ENCODE peak calls at places on chromosomes 12 and 14, in nine cellular contexts. F is epithelial cell of esophagus, E is testis, U is astrocyte of the cerebellum, D is psoas muscle, P is right lobe of liver, J is NB4, X is cardiac muscle cell, O is cardiac fibroblast. T is an unnamed sample.

GRCh38 chr12:130161261-130162231 is 718 bp upstream of the FZD10 start:
- DNase-seq in F (no peak), E (peak), U (no peak), D (peak), P (peak), J (no peak), X (peak), O (no peak), T (no peak)

GRCh38 chr14:23285530-23286019 is 357 bp downstream of the HOMEZ start:
- DNase-seq in F (no peak), E (peak), U (no peak), D (no peak), P (peak), J (no peak), X (no peak), O (no peak), T (no peak)

GRCh38 chr12:49541140-49541861 is 2.5 kb downstream of the KCNH3 start:
- DNase-seq in F (no peak), E (no peak), U (no peak), D (no peak), P (no peak), J (no peak), X (no peak), O (no peak), T (no peak)

GRCh38 chr12:87814625-87815024 is 214.6 kb downstream of the C12orf50 start:
- DNase-seq in F (no peak), E (no peak), U (no peak), D (no peak), P (no peak), J (no peak), X (no peak), O (no peak), T (no peak)

GRCh38 chr12:113235976-113236375 is 14.7 kb downstream of the TPCN1 start:
- DNase-seq in F (no peak), E (no peak), U (no peak), D (no peak), P (peak), J (no peak), X (no peak), O (no peak), T (no peak)

GRCh38 chr12:97805086-97805485 is 342.5 kb downstream of the RMST start:
- DNase-seq in F (no peak), E (no peak), U (no peak), D (no peak), P (no peak), J (no peak), X (no peak), O (no peak), T (no peak)

GRCh38 chr14:99191663-99192621 is 80.1 kb downstream of the BCL11B start:
- DNase-seq in F (peak), E (peak), U (peak), D (no peak), P (peak), J (no peak), X (peak), O (peak), T (peak)

GRCh38 chr14:96162265-96162664 is 42.4 kb upstream of the BDKRB2 start:
- DNase-seq in F (no peak), E (no peak), U (no peak), D (no peak), P (no peak), J (no peak), X (no peak), O (no peak), T (no peak)

GRCh38 chr14:34623506-34623905 is 6.4 kb downstream of the SNX6 start:
- DNase-seq in F (no peak), E (no peak), U (no peak), D (no peak), P (no peak), J (no peak), X (no peak), O (no peak), T (no peak)

GRCh38 chr12:114916531-114916930 is 232.6 kb upstream of the TBX3 start:
- DNase-seq in F (no peak), E (no peak), U (no peak), D (no peak), P (no peak), J (no peak), X (no peak), O (peak), T (peak)

GRCh38 chr12:50988871-50989270 is 36.5 kb downstream of the HIGD1C start:
- DNase-seq in F (no peak), E (no peak), U (no peak), D (no peak), P (no peak), J (no peak), X (no peak), O (no peak), T (no peak)

GRCh38 chr12:128573907-128574306 is 249.9 kb downstream of the SLC15A4 start:
- DNase-seq in F (no peak), E (no peak), U (no peak), D (no peak), P (no peak), J (no peak), X (no peak), O (no peak), T (no peak)

GRCh38 chr14:34365309-34365915 is 96.6 kb downstream of the SPTSSA start:
- DNase-seq in F (no peak), E (no peak), U (no peak), D (no peak), P (no peak), J (peak), X (peak), O (peak), T (peak)

GRCh38 chr14:32934891-32935633 is 3.6 kb upstream of the NPAS3 start:
- DNase-seq in F (no peak), E (peak), U (no peak), D (no peak), P (no peak), J (no peak), X (no peak), O (no peak), T (no peak)

GRCh38 chr12:13114251-13115052 is 11.0 kb upstream of the GSG1 start:
- DNase-seq in F (no peak), E (no peak), U (no peak), D (no peak), P (no peak), J (no peak), X (peak), O (peak), T (no peak)

GRCh38 chr14:85934886-85935254 is 404.9 kb downstream of the FLRT2 start:
- DNase-seq in F (peak), E (no peak), U (no peak), D (no peak), P (no peak), J (peak), X (peak), O (no peak), T (no peak)
- H3K4me3 ChIP-seq in F (peak), E (no peak), U (no peak), D (peak), P (peak), J (peak), X (no peak), O (no peak), T (peak)

DNA sequence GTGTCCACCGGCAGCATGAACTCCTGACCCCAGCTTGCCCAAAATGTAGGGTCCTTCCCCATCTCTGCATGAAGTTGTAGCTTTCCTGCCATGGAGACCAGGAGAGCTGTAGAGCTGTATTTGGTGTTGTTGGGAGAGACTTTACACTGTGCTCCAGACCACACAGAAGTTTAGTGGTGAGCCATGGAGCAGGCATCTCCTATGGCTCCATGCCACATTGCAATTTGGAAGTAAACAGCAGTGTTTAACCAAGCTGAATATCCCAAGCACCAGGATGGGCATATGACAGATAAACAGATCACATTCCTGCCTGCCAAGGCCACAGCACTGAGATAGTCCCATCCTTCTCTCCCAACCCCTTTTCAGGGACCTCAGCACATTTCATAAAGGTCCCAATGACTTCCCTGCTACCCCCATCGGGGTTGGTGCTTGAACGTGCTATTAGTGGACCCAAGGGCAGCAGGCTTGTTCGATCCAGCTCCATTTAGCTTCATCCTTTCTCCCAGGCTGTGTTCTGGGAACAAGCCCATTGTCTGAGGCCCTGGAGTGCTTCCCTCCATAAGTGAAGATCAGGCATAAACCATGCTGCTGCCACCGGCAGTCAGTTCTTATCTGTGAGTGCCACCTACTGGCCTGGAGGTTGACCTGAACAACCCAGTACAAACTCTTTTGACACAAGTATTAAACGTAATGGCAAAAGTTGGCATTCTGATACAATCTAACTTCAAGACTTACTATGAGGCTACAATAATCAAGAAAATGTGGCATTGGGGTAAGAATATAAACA is 172.3 kb upstream of the ATXN7L3B start:
- DNase-seq in F (peak), E (peak), U (peak), D (no peak), P (no peak), J (peak), X (peak), O (peak), T (peak)
- TF ChIP-seq CTCF in F (peak), E (no peak), U (peak), D (no peak), P (peak), J (peak), X (peak), O (peak), T (peak)

GRCh38 chr12:122399592-122400373 is 22.7 kb downstream of the CLIP1 start:
- DNase-seq in F (peak), E (peak), U (peak), D (peak), P (peak), J (peak), X (peak), O (peak), T (peak)
- H3K4me3 ChIP-seq in F (peak), E (no peak), U (no peak), D (peak), P (peak), J (peak), X (peak), O (no peak), T (peak)

GRCh38 chr14:69674546-69675245 is 63.3 kb downstream of the SUSD6 start:
- DNase-seq in F (no peak), E (no peak), U (no peak), D (no peak), P (no peak), J (no peak), X (no peak), O (no peak), T (no peak)

GRCh38 chr14:69675246-69675583 is 63.8 kb downstream of the SUSD6 start:
- DNase-seq in F (no peak), E (no peak), U (no peak), D (no peak), P (no peak), J (no peak), X (no peak), O (no peak), T (no peak)

GRCh38 chr14:69672372-69672771 is 61.0 kb downstream of the SUSD6 start:
- DNase-seq in F (no peak), E (no peak), U (no peak), D (no peak), P (no peak), J (no peak), X (no peak), O (no peak), T (no peak)

GRCh38 chr14:69673099-69673498 is 61.7 kb downstream of the SUSD6 start:
- DNase-seq in F (no peak), E (no peak), U (no peak), D (no peak), P (no peak), J (no peak), X (no peak), O (no peak), T (no peak)

DNA sequence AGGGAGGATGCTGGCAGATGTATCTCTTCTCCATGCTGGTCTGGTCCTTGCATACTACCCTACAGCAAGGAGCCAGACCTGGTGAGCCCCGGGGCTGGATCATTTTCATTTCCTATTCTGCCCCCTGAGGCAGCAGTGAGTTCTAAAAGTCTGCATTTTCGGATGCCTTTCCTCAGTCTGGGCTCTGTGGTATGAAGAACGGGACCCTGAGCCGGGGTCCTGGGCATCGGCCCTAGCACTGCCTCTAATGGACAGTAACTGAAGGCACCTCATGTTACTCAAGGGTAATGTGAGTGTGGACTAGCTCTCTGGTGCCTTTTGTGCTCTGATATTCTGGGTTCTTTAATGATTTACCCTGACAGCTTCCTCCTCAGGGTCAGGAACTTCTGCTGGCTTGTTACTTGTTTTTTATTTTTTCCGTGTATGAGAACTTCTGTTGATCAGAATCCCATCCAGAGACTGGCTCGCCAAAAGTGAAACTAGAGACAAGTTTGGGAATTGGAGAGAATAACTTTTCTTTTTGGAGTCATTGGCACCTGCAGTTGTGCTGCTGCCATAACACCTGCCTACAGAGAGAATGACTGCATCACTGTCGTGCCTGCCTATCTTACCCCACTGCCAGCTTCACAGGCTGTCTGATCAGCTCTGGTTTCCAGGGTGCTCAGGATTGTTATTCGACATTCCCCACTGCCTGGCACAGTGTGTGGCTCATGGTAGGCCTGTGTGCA is 62.3 kb downstream of the SUSD6 start:
- DNase-seq in F (no peak), E (no peak), U (no peak), D (no peak), P (no peak), J (no peak), X (no peak), O (no peak), T (no peak)
- TF ChIP-seq CTCF in F (no peak), E (no peak), U (peak), D (peak), P (no peak), J (no peak), X (no peak), O (peak), T (no peak)

GRCh38 chr14:29926228-29926627 is 1.4 kb downstream of the PRKD1 start:
- DNase-seq in F (no peak), E (no peak), U (no peak), D (no peak), P (no peak), J (no peak), X (peak), O (no peak), T (no peak)
- H3K4me3 ChIP-seq in F (no peak), E (peak), U (peak), D (peak), P (peak), J (no peak), X (peak), O (peak), T (peak)

DNA sequence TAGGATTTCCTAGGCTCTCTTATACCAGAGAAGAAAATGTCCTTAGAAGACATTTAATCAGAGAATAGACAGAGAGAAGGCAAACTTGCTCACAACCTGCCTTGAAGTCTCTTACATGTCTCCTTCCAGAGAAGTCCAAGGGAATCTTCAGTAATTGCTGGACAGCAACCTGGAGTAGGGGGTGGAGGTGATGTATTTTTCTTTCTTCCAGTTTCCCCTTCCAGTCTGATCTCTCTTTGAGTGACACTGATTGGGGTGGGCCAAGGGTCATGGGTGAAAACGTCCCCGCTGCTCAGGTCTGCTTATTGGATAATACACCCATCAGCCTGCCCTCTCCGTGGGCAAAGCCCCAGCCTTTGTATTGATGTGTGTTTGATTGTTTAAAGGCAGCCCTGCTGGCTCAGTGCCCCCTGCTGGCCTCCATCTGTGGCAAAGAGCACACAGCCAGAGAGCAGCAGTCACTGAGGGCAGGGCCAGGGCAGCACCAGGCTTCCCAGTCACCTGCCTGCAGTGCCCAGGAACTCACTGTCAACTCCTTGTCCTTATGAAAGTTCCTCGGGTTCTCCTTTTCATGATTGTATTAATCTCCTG is 35.7 kb upstream of the ATP2A2 start:
- DNase-seq in F (peak), E (no peak), U (no peak), D (no peak), P (peak), J (peak), X (no peak), O (no peak), T (no peak)
- TF ChIP-seq CTCF in F (peak), E (no peak), U (peak), D (no peak), P (peak), J (peak), X (peak), O (peak), T (peak)

GRCh38 chr14:89371600-89371999 is 45.4 kb downstream of the FOXN3 start:
- DNase-seq in F (no peak), E (no peak), U (no peak), D (no peak), P (no peak), J (no peak), X (no peak), O (no peak), T (no peak)

GRCh38 chr14:89370781-89371180 is 46.3 kb downstream of the FOXN3 start:
- DNase-seq in F (no peak), E (no peak), U (no peak), D (no peak), P (no peak), J (no peak), X (no peak), O (no peak), T (peak)

GRCh38 chr14:89369656-89370055 is 47.4 kb downstream of the FOXN3 start:
- DNase-seq in F (no peak), E (no peak), U (no peak), D (no peak), P (no peak), J (no peak), X (no peak), O (no peak), T (no peak)

GRCh38 chr14:89373185-89373584 is 43.8 kb downstream of the FOXN3 start:
- DNase-seq in F (peak), E (no peak), U (no peak), D (no peak), P (no peak), J (no peak), X (no peak), O (no peak), T (no peak)

DNA sequence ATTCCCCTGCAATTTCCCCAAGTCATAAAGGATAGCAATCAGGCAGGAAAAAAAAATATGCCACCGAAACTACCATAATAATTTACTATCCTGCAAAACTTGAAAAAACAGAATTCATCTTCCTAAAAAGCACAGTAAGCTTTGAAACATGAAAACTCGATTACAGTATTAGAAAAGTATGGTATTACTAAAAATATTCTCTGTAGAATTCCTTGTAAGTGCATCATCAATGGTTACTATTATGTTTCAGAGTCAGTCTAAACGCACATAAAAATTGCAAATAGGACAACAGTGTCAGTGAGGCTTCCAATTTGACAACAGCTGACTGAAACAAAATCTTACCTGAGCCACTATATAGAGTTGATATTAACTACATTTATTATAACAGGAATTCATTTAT is 44.9 kb downstream of the FOXN3 start:
- DNase-seq in F (no peak), E (no peak), U (no peak), D (no peak), P (no peak), J (no peak), X (no peak), O (no peak), T (peak)
- H3K4me3 ChIP-seq in F (no peak), E (no peak), U (no peak), D (no peak), P (no peak), J (no peak), X (no peak), O (no peak), T (no peak)

T was measured in foreskin fibroblast.